ENCODE peak calls at places on chromosome 6, in eight cellular contexts. One of them, this sample, is unnamed.

GRCh38 chr6:111620168-111620567 is 14.5 kb upstream of the TRAF3IP2 start:
- DNase-seq in heart right ventricle: no peak
- DNase-seq in AG09309: no peak
- DNase-seq in thyroid gland: no peak
- DNase-seq in left ventricle myocardium inferior: no peak
- DNase-seq in endodermal cell: no peak
- DNase-seq in MCF 10A: no peak
- DNase-seq in esophagus muscularis mucosa: no peak
- DNase-seq in this sample: no peak

GRCh38 chr6:73732845-73733675 is 37.1 kb downstream of the CD109 start:
- DNase-seq in heart right ventricle: peak; percentile 70
- DNase-seq in AG09309: peak; percentile 34
- DNase-seq in thyroid gland: peak; percentile 74
- DNase-seq in left ventricle myocardium inferior: peak; percentile 32
- DNase-seq in endodermal cell: peak; percentile 90
- DNase-seq in MCF 10A: peak; percentile 87
- DNase-seq in esophagus muscularis mucosa: no peak
- DNase-seq in this sample: peak; percentile 67

GRCh38 chr6:24910850-24911712 is 24.7 kb downstream of the RIPOR2 start:
- DNase-seq in heart right ventricle: peak; percentile 54
- DNase-seq in AG09309: no peak
- DNase-seq in thyroid gland: peak; percentile 86
- DNase-seq in left ventricle myocardium inferior: peak; percentile 60
- DNase-seq in endodermal cell: peak; percentile 87
- DNase-seq in MCF 10A: peak; percentile 33
- DNase-seq in esophagus muscularis mucosa: peak; percentile 90
- DNase-seq in this sample: peak; percentile 84

GRCh38 chr6:130482645-130483390 is 117.0 kb downstream of the TMEM200A start:
- DNase-seq in heart right ventricle: no peak
- DNase-seq in AG09309: peak; percentile 68
- DNase-seq in thyroid gland: no peak
- DNase-seq in left ventricle myocardium inferior: no peak
- DNase-seq in endodermal cell: no peak
- DNase-seq in MCF 10A: no peak
- DNase-seq in esophagus muscularis mucosa: no peak
- DNase-seq in this sample: no peak

GRCh38 chr6:122609881-122610689 is at the start of gene PKIB:
- DNase-seq in heart right ventricle: peak; percentile 25
- DNase-seq in AG09309: no peak
- DNase-seq in thyroid gland: peak; percentile 87
- DNase-seq in left ventricle myocardium inferior: peak; percentile 60
- DNase-seq in endodermal cell: peak; percentile 86
- DNase-seq in MCF 10A: peak; percentile 80
- DNase-seq in esophagus muscularis mucosa: no peak
- DNase-seq in this sample: peak; percentile 89

GRCh38 chr6:17012421-17013225 is 89.2 kb upstream of the STMND1 start:
- DNase-seq in heart right ventricle: no peak
- DNase-seq in AG09309: no peak
- DNase-seq in thyroid gland: no peak
- DNase-seq in left ventricle myocardium inferior: no peak
- DNase-seq in endodermal cell: peak; percentile 77
- DNase-seq in MCF 10A: no peak
- DNase-seq in esophagus muscularis mucosa: peak; percentile 92
- DNase-seq in this sample: no peak

GRCh38 chr6:37566209-37566859 is 66.6 kb upstream of the CCDC167 start:
- DNase-seq in heart right ventricle: peak; percentile 37
- DNase-seq in AG09309: no peak
- DNase-seq in thyroid gland: peak; percentile 33
- DNase-seq in left ventricle myocardium inferior: peak; percentile 47
- DNase-seq in endodermal cell: peak; percentile 93
- DNase-seq in MCF 10A: peak; percentile 34
- DNase-seq in esophagus muscularis mucosa: no peak
- DNase-seq in this sample: peak; percentile 69

GRCh38 chr6:149273318-149273717 is 44.2 kb upstream of the TAB2 start:
- DNase-seq in heart right ventricle: no peak
- DNase-seq in AG09309: no peak
- DNase-seq in thyroid gland: peak; percentile 67
- DNase-seq in left ventricle myocardium inferior: peak; percentile 41
- DNase-seq in endodermal cell: no peak
- DNase-seq in MCF 10A: no peak
- DNase-seq in esophagus muscularis mucosa: no peak
- DNase-seq in this sample: peak; percentile 73

GRCh38 chr6:104365835-104366234 is 493.9 kb downstream of the HACE1 start:
- DNase-seq in heart right ventricle: no peak
- DNase-seq in AG09309: no peak
- DNase-seq in thyroid gland: no peak
- DNase-seq in left ventricle myocardium inferior: no peak
- DNase-seq in endodermal cell: no peak
- DNase-seq in MCF 10A: no peak
- DNase-seq in esophagus muscularis mucosa: no peak
- DNase-seq in this sample: no peak

GRCh38 chr6:109290143-109290931 is 91.9 kb downstream of the CD164 start:
- DNase-seq in heart right ventricle: no peak
- DNase-seq in AG09309: no peak
- DNase-seq in thyroid gland: no peak
- DNase-seq in left ventricle myocardium inferior: no peak
- DNase-seq in endodermal cell: no peak
- DNase-seq in MCF 10A: no peak
- DNase-seq in esophagus muscularis mucosa: peak; percentile 37
- DNase-seq in this sample: no peak

GRCh38 chr6:102298066-102298465 is 904.6 kb downstream of the GRIK2 start:
- DNase-seq in heart right ventricle: no peak
- DNase-seq in AG09309: no peak
- DNase-seq in thyroid gland: no peak
- DNase-seq in left ventricle myocardium inferior: no peak
- DNase-seq in endodermal cell: no peak
- DNase-seq in MCF 10A: no peak
- DNase-seq in esophagus muscularis mucosa: no peak
- DNase-seq in this sample: no peak

GRCh38 chr6:104483225-104483834 is 376.4 kb downstream of the HACE1 start:
- DNase-seq in heart right ventricle: no peak
- DNase-seq in AG09309: no peak
- DNase-seq in thyroid gland: no peak
- DNase-seq in left ventricle myocardium inferior: no peak
- DNase-seq in endodermal cell: no peak
- DNase-seq in MCF 10A: peak; percentile 47
- DNase-seq in esophagus muscularis mucosa: no peak
- DNase-seq in this sample: no peak

GRCh38 chr6:3320238-3320637 is 61.5 kb downstream of the PSMG4 start:
- DNase-seq in heart right ventricle: no peak
- DNase-seq in AG09309: no peak
- DNase-seq in thyroid gland: no peak
- DNase-seq in left ventricle myocardium inferior: no peak
- DNase-seq in endodermal cell: peak; percentile 22
- DNase-seq in MCF 10A: no peak
- DNase-seq in esophagus muscularis mucosa: no peak
- DNase-seq in this sample: no peak

GRCh38 chr6:128208078-128208477 is 307.2 kb upstream of the THEMIS start:
- DNase-seq in heart right ventricle: no peak
- DNase-seq in AG09309: no peak
- DNase-seq in thyroid gland: no peak
- DNase-seq in left ventricle myocardium inferior: no peak
- DNase-seq in endodermal cell: no peak
- DNase-seq in MCF 10A: peak; percentile 16
- DNase-seq in esophagus muscularis mucosa: no peak
- DNase-seq in this sample: no peak

GRCh38 chr6:132648356-132648755 is 10.6 kb downstream of the TAAR1 start:
- DNase-seq in heart right ventricle: no peak
- DNase-seq in AG09309: peak; percentile 56
- DNase-seq in thyroid gland: no peak
- DNase-seq in left ventricle myocardium inferior: no peak
- DNase-seq in endodermal cell: no peak
- DNase-seq in MCF 10A: peak; percentile 74
- DNase-seq in esophagus muscularis mucosa: no peak
- DNase-seq in this sample: no peak

GRCh38 chr6:35300848-35301247 is 3.2 kb downstream of the DEF6 start:
- DNase-seq in heart right ventricle: no peak
- DNase-seq in AG09309: no peak
- DNase-seq in thyroid gland: no peak
- DNase-seq in left ventricle myocardium inferior: no peak
- DNase-seq in endodermal cell: no peak
- DNase-seq in MCF 10A: no peak
- DNase-seq in esophagus muscularis mucosa: no peak
- DNase-seq in this sample: no peak

GRCh38 chr6:119343167-119343566 is 6.4 kb downstream of the MAN1A1 start:
- DNase-seq in heart right ventricle: no peak
- DNase-seq in AG09309: no peak
- DNase-seq in thyroid gland: no peak
- DNase-seq in left ventricle myocardium inferior: no peak
- DNase-seq in endodermal cell: no peak
- DNase-seq in MCF 10A: no peak
- DNase-seq in esophagus muscularis mucosa: no peak
- DNase-seq in this sample: no peak

GRCh38 chr6:151286192-151286591 is 46.4 kb downstream of the AKAP12 start:
- DNase-seq in heart right ventricle: peak; percentile 18
- DNase-seq in AG09309: no peak
- DNase-seq in thyroid gland: peak; percentile 75
- DNase-seq in left ventricle myocardium inferior: peak; percentile 28
- DNase-seq in endodermal cell: no peak
- DNase-seq in MCF 10A: no peak
- DNase-seq in esophagus muscularis mucosa: no peak
- DNase-seq in this sample: no peak

GRCh38 chr6:135268263-135268662 is 87.2 kb downstream of the MYB start:
- DNase-seq in heart right ventricle: no peak
- DNase-seq in AG09309: no peak
- DNase-seq in thyroid gland: no peak
- DNase-seq in left ventricle myocardium inferior: no peak
- DNase-seq in endodermal cell: no peak
- DNase-seq in MCF 10A: no peak
- DNase-seq in esophagus muscularis mucosa: no peak
- DNase-seq in this sample: no peak

GRCh38 chr6:135261872-135262725 is 81.0 kb downstream of the MYB start:
- DNase-seq in heart right ventricle: no peak
- DNase-seq in AG09309: no peak
- DNase-seq in thyroid gland: no peak
- DNase-seq in left ventricle myocardium inferior: no peak
- DNase-seq in endodermal cell: no peak
- DNase-seq in MCF 10A: no peak
- DNase-seq in esophagus muscularis mucosa: no peak
- DNase-seq in this sample: no peak

GRCh38 chr6:135266675-135267074 is 85.6 kb downstream of the MYB start:
- DNase-seq in heart right ventricle: no peak
- DNase-seq in AG09309: no peak
- DNase-seq in thyroid gland: no peak
- DNase-seq in left ventricle myocardium inferior: no peak
- DNase-seq in endodermal cell: no peak
- DNase-seq in MCF 10A: no peak
- DNase-seq in esophagus muscularis mucosa: no peak
- DNase-seq in this sample: no peak

GRCh38 chr6:135267085-135267484 is 86.0 kb downstream of the MYB start:
- DNase-seq in heart right ventricle: no peak
- DNase-seq in AG09309: no peak
- DNase-seq in thyroid gland: no peak
- DNase-seq in left ventricle myocardium inferior: no peak
- DNase-seq in endodermal cell: no peak
- DNase-seq in MCF 10A: no peak
- DNase-seq in esophagus muscularis mucosa: no peak
- DNase-seq in this sample: no peak

GRCh38 chr6:135265278-135265677 is 84.2 kb downstream of the MYB start:
- DNase-seq in heart right ventricle: no peak
- DNase-seq in AG09309: no peak
- DNase-seq in thyroid gland: no peak
- DNase-seq in left ventricle myocardium inferior: no peak
- DNase-seq in endodermal cell: no peak
- DNase-seq in MCF 10A: no peak
- DNase-seq in esophagus muscularis mucosa: no peak
- DNase-seq in this sample: no peak
- TF ChIP-seq CTCF in heart right ventricle: no peak
- TF ChIP-seq CTCF in AG09309: no peak
- TF ChIP-seq CTCF in thyroid gland: no peak
- TF ChIP-seq CTCF in left ventricle myocardium inferior: no peak
- TF ChIP-seq CTCF in endodermal cell: peak; percentile 38
- TF ChIP-seq CTCF in MCF 10A: no peak
- TF ChIP-seq CTCF in esophagus muscularis mucosa: no peak
- TF ChIP-seq CTCF in this sample: no peak

DNA sequence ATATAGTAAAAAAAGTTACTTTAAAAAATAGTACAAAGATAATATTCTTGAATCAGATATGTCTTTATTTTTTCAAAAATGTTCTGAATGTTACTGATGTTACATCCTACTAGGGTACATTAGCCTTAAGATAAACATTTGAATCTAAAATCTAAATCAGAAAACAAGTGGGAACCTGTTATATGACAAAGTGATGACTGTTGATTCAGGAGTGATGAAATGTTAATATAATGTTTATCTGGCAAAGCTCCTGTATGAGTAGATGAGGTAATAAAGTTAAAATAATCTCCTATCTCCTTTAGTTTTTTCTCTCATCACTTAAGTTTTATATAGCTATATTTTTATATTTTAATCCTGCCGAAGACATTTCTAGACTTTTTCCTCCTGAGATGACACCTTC is 4.2 kb downstream of the DOP1A start:
- DNase-seq in heart right ventricle: no peak
- DNase-seq in AG09309: no peak
- DNase-seq in thyroid gland: no peak
- DNase-seq in left ventricle myocardium inferior: no peak
- DNase-seq in endodermal cell: no peak
- DNase-seq in MCF 10A: peak; percentile 49
- DNase-seq in esophagus muscularis mucosa: no peak
- DNase-seq in this sample: no peak
- TF ChIP-seq CTCF in heart right ventricle: no peak
- TF ChIP-seq CTCF in AG09309: no peak
- TF ChIP-seq CTCF in thyroid gland: no peak
- TF ChIP-seq CTCF in left ventricle myocardium inferior: no peak
- TF ChIP-seq CTCF in endodermal cell: no peak
- TF ChIP-seq CTCF in MCF 10A: no peak
- TF ChIP-seq CTCF in esophagus muscularis mucosa: no peak
- TF ChIP-seq CTCF in this sample: no peak

GRCh38 chr6:33607784-33608161 is 13.3 kb upstream of the ITPR3 start:
- DNase-seq in heart right ventricle: no peak
- DNase-seq in AG09309: no peak
- DNase-seq in thyroid gland: no peak
- DNase-seq in left ventricle myocardium inferior: no peak
- DNase-seq in endodermal cell: peak; percentile 57
- DNase-seq in MCF 10A: peak; percentile 71
- DNase-seq in esophagus muscularis mucosa: no peak
- DNase-seq in this sample: no peak
- TF ChIP-seq CTCF in heart right ventricle: peak; percentile 10
- TF ChIP-seq CTCF in AG09309: no peak
- TF ChIP-seq CTCF in thyroid gland: peak; percentile 33
- TF ChIP-seq CTCF in left ventricle myocardium inferior: peak; percentile 31
- TF ChIP-seq CTCF in endodermal cell: peak; percentile 47
- TF ChIP-seq CTCF in MCF 10A: peak; percentile 42
- TF ChIP-seq CTCF in esophagus muscularis mucosa: no peak
- TF ChIP-seq CTCF in this sample: peak; percentile 39

GRCh38 chr6:125952764-125953501 is 3.6 kb upstream of the HINT3 start:
- DNase-seq in heart right ventricle: no peak
- DNase-seq in AG09309: no peak
- DNase-seq in thyroid gland: no peak
- DNase-seq in left ventricle myocardium inferior: no peak
- DNase-seq in endodermal cell: peak; percentile 91
- DNase-seq in MCF 10A: peak; percentile 63
- DNase-seq in esophagus muscularis mucosa: no peak
- DNase-seq in this sample: peak; percentile 68
- TF ChIP-seq CTCF in heart right ventricle: no peak
- TF ChIP-seq CTCF in AG09309: peak; percentile 73
- TF ChIP-seq CTCF in thyroid gland: no peak
- TF ChIP-seq CTCF in left ventricle myocardium inferior: no peak
- TF ChIP-seq CTCF in endodermal cell: peak; percentile 56
- TF ChIP-seq CTCF in MCF 10A: peak; percentile 37
- TF ChIP-seq CTCF in esophagus muscularis mucosa: no peak
- TF ChIP-seq CTCF in this sample: no peak